ENCODE peak calls at places on chromosomes 12 and 14, in six cellular contexts. X, E, P, N, R and S are unnamed samples.

GRCh38 chr12:93518725-93519124 is 51.4 kb downstream of the MRPL42 start:
- DNase-seq in P (no peak), X (peak), R (no peak), E (no peak), N (no peak), S (no peak)

GRCh38 chr14:34781242-34781641 is 66.8 kb upstream of the CFL2 start:
- DNase-seq in N (no peak), E (no peak), X (peak), P (no peak), R (peak), S (no peak)

GRCh38 chr14:99779751-99780150 is 13.5 kb upstream of the EML1 start:
- DNase-seq in N (no peak), E (no peak), P (no peak), R (no peak), X (no peak), S (no peak)

GRCh38 chr12:12943589-12944260 is 8.2 kb downstream of the GPRC5D start:
- DNase-seq in R (no peak), N (no peak), P (no peak), E (no peak), X (peak), S (no peak)

GRCh38 chr12:88802307-88802706 is 222.0 kb upstream of the KITLG start:
- DNase-seq in N (no peak), R (no peak), E (no peak), P (no peak), X (no peak), S (no peak)

GRCh38 chr12:45575417-45575816 is 154.1 kb upstream of the ARID2 start:
- DNase-seq in E (no peak), N (no peak), X (no peak), P (no peak), R (no peak), S (no peak)

GRCh38 chr14:69696633-69697557 is 70.0 kb upstream of the SRSF5 start:
- DNase-seq in X (no peak), P (no peak), E (no peak), R (no peak), N (no peak), S (no peak)

GRCh38 chr14:75126121-75126544 is 715 bp downstream of the NEK9 start:
- DNase-seq in P (no peak), N (no peak), R (no peak), E (no peak), X (no peak), S (no peak)

GRCh38 chr12:70733385-70733784 is 96.2 kb upstream of the PTPRB start:
- DNase-seq in R (peak), N (no peak), X (peak), P (peak), E (peak), S (no peak)

GRCh38 chr14:102928412-102929348 is 6.2 kb downstream of the AMN start:
- DNase-seq in R (no peak), N (no peak), X (no peak), E (peak), P (peak), S (peak)

GRCh38 chr14:68440776-68441175 is 352.1 kb downstream of the ZFP36L1 start:
- DNase-seq in P (no peak), N (no peak), E (no peak), R (no peak), X (no peak), S (no peak)

GRCh38 chr14:68547305-68548193 is 245.3 kb downstream of the ZFP36L1 start:
- DNase-seq in X (peak), R (no peak), P (no peak), E (peak), N (peak), S (no peak)

GRCh38 chr14:25103820-25104219 is 53.9 kb upstream of the STXBP6 start:
- DNase-seq in E (no peak), P (no peak), X (no peak), R (no peak), N (no peak), S (no peak)

DNA sequence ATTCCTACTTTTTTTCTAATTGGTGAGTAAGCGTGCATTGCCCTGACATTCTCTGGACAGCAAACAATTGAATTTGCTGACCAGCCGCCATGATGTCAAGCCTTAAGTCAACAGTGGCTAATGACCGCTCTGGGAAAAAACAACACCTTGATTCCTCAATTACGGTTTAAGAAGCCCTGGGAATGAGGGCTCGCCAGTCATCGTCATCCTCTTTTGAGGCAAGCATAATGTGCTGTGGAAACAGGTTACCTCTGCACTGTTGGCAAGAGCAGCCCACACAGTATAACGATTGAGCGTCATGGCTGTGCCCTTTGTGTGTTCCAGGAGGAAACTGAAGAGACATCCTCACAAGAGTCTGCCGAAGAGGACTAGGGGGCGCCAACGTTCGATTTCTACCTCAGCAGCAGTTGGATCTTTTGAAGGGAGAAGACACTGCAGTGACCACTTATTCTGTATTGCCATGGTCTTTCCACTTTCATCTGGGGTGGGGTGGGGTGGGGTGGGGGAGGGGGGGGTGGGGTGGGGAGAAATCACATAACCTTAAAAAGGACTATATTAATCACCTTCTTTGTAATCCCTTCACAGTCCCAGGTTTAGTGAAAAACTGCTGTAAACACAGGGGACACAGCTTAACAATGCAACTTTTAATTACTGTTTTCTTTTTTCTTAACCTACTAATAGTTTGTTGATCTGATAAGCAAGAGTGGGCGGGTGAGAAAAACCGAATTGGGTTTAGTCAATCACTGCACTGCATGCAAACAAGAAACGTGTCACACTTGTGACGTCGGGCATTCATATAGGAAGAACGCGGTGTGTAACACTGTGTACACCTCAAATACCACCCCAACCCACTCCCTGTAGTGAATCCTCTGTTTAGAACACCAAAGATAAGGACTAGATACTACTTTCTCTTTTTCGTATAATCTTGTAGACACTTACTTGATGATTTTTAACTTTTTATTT is 138.9 kb downstream of the HMGA2 start:
- DNase-seq in R (peak), X (no peak), E (no peak), N (no peak), P (peak), S (no peak)
- TF ChIP-seq CTCF in R (no peak), X (no peak), E (no peak), N (no peak), P (peak), S (no peak)

GRCh38 chr12:107317751-107318553 is 224.6 kb upstream of the CRY1 start:
- DNase-seq in X (peak), R (peak), E (peak), P (peak), N (no peak), S (peak)
- TF ChIP-seq CTCF in X (peak), R (peak), E (no peak), P (peak), N (no peak), S (no peak)

GRCh38 chr14:88380405-88380804 is 5.1 kb upstream of the SPATA7 start:
- DNase-seq in P (no peak), E (no peak), N (no peak), X (peak), R (peak), S (no peak)
- TF ChIP-seq CTCF in P (peak), E (no peak), N (no peak), X (peak), R (peak), S (no peak)

GRCh38 chr14:61561144-61561543 is 134.2 kb upstream of the HIF1A start:
- DNase-seq in E (no peak), N (no peak), R (no peak), P (no peak), X (peak), S (no peak)
- TF ChIP-seq CTCF in E (no peak), N (no peak), R (peak), P (no peak), X (peak), S (no peak)

DNA sequence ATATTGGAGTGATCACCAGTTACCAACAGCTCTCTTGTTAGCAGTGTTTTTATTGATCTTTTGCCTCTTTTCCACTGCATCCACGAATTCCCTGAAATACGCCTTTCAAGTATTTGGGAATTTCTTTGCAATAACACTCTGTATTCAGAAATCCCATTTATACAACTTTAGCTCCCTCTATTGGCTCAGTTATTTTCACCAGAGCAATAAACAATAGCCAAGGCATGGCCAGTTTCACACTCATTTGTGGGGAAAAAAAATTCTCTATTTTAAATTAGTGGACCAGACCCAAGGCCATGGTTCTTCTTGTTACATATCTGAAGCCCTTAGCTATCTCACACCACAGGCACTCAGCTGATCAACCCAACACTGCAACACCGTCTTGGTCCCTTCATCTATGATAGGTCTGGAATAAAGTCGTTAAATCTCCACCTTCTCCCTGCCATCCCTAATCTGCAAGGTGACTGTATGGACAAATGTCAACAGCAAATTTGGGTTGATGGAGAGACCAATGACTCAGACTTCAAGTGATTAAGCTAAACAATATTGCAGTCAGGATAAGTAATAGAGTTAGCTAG is 92.4 kb upstream of the TMEM260 start:
- DNase-seq in E (no peak), P (no peak), N (no peak), X (peak), R (peak), S (no peak)
- TF ChIP-seq CTCF in E (no peak), P (peak), N (no peak), X (peak), R (peak), S (peak)

GRCh38 chr12:50637870-50638481 is 125.9 kb upstream of the ATF1 start:
- DNase-seq in P (no peak), X (peak), R (no peak), E (no peak), N (no peak), S (no peak)
- TF ChIP-seq CTCF in P (peak), X (peak), R (peak), E (no peak), N (peak), S (peak)

DNA sequence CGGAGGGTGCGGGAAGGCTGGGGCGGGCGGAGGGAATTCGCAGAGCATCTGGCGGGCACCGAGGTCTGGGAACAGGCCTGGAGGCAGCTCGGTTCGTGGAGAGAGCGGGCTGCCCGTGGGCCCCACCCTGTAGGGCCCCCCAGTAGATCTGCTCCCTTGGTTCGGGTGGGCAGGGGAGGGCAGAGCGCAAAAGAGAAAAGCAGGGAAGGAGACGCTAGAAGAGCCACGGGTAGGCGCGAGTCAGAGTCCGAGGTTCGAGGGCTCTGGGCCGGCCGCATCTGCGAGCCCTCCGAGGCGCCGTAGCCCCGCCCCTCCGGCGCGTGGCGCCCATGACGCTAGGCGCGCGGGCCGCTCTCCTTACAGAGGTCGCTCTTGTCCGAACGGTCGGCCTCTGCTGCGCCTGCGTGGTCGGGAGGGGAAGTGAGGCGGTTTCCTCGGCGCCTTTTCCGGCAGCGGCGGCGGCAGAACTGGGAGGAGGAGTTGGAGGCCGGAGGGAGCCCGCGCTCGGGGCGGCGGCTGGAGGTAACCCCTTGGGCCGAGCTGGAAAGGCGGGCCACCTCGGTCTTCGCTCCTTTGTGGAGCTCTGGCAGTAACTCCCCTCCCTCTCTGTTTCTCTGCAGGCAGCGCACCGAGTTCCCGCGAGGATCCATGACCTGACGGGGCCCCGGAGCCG is at the start of gene ARF6:
- DNase-seq in X (peak), P (peak), R (peak), E (peak), N (peak), S (peak)
- TF ChIP-seq CTCF in X (peak), P (peak), R (peak), E (no peak), N (no peak), S (no peak)